ENCODE peak calls at places on chromosomes 12 and 14, in nine cellular contexts. X is gastrocnemius medialis; I is immature natural killer cell; J is heart left ventricle; W is HCT116; F is activated gamma-delta T cell treated with anti-CD3 and anti-CD28 coated beads, Interleukin-2, amount 50 U/mL, for 16 hours; O is KBM-7; D is KG1; E is left ventricle myocardium superior. P is an unnamed sample.

GRCh38 chr12:119659289-119659897 is 8.5 kb upstream of the PRKAB1 start:
- DNase-seq in X (no peak), I (peak; percentile 48), J (no peak), W (no peak), F (peak; percentile 18), O (peak; percentile 70), D (no peak), E (no peak), P (no peak)

GRCh38 chr12:10501031-10501430 is 4.7 kb upstream of the EIF2S3B start:
- DNase-seq in X (no peak), I (peak; percentile 20), J (no peak), W (peak; percentile 2), F (no peak), O (peak; percentile 14), D (no peak), E (no peak), P (no peak)

GRCh38 chr14:22232486-22232885 is 356.5 kb downstream of the DAD1 start:
- DNase-seq in X (no peak), I (no peak), J (no peak), W (no peak), F (no peak), O (no peak), D (no peak), E (no peak), P (no peak)

GRCh38 chr12:111578276-111578970 is 20.7 kb downstream of the ATXN2 start:
- DNase-seq in X (no peak), I (no peak), J (no peak), W (no peak), F (no peak), O (no peak), D (no peak), E (no peak), P (no peak)

GRCh38 chr14:45716506-45716905 is 463.5 kb upstream of the MIS18BP1 start:
- DNase-seq in X (no peak), I (no peak), J (no peak), W (no peak), F (no peak), O (peak; percentile 5), D (no peak), E (no peak), P (no peak)

GRCh38 chr12:130764073-130764472 is 48.0 kb upstream of the RIMBP2 start:
- DNase-seq in X (no peak), I (no peak), J (no peak), W (peak; percentile 38), F (no peak), O (peak; percentile 35), D (peak; percentile 1), E (no peak), P (no peak)

GRCh38 chr12:30926243-30927209 is at the start of gene TSPAN11:
- DNase-seq in X (no peak), I (no peak), J (peak; percentile 42), W (no peak), F (no peak), O (peak; percentile 14), D (no peak), E (peak; percentile 48), P (no peak)

GRCh38 chr14:91866061-91866460 is 1.3 kb downstream of the TC2N start:
- DNase-seq in X (no peak), I (peak; percentile 26), J (no peak), W (no peak), F (no peak), O (no peak), D (no peak), E (no peak), P (no peak)

GRCh38 chr14:86530457-86530856 is 1000.5 kb downstream of the FLRT2 start:
- DNase-seq in X (no peak), I (no peak), J (no peak), W (no peak), F (no peak), O (no peak), D (no peak), E (no peak), P (no peak)

GRCh38 chr14:105398044-105398725 is at the start of gene TEX22:
- DNase-seq in X (peak; percentile 78), I (peak; percentile 92), J (peak; percentile 96), W (peak; percentile 31), F (peak; percentile 91), O (peak; percentile 86), D (peak; percentile 85), E (peak; percentile 97), P (peak; percentile 49)

P was measured in DMS 273 treated with DMSO at 0.1 percent for 48 hours.